ENCODE peak calls at places on chromosome 11, in eight cellular contexts. W, T, N, B, L, F, I and Z are unnamed samples.

GRCh38 chr11:68546555-68546954 is 86.0 kb downstream of the PPP6R3 start:
- DNase-seq in F (no peak), B (no peak), W (peak), T (no peak), I (no peak), N (no peak), L (peak), Z (peak)

GRCh38 chr11:116910378-116910777 is 73.0 kb upstream of the APOA1 start:
- DNase-seq in W (no peak), F (no peak), B (no peak), I (no peak), L (no peak), T (no peak), N (no peak), Z (no peak)

GRCh38 chr11:121687961-121688566 is 235.3 kb upstream of the SORL1-AS1 start:
- DNase-seq in N (peak), T (no peak), W (no peak), L (no peak), I (no peak), F (peak), B (no peak), Z (no peak)

GRCh38 chr11:64898076-64898445 is 18.9 kb downstream of the ATG2A start:
- DNase-seq in W (no peak), T (no peak), B (no peak), I (no peak), N (no peak), L (no peak), F (no peak), Z (no peak)

GRCh38 chr11:65414776-65415498 is 7.7 kb upstream of the NEAT1 start:
- DNase-seq in B (no peak), L (no peak), N (no peak), I (no peak), T (peak), W (no peak), F (no peak), Z (no peak)

GRCh38 chr11:65314501-65315203 is at the start of gene CDC42EP2:
- DNase-seq in B (peak), T (peak), L (peak), N (no peak), F (peak), W (peak), I (no peak), Z (peak)

GRCh38 chr11:79362821-79363220 is 78.0 kb downstream of the TENM4 start:
- DNase-seq in W (no peak), L (no peak), N (no peak), T (no peak), B (no peak), I (no peak), F (no peak), Z (no peak)

GRCh38 chr11:11400121-11400520 is 47.1 kb upstream of the CSNK2A3 start:
- DNase-seq in L (no peak), N (no peak), T (no peak), W (no peak), B (no peak), I (no peak), F (no peak), Z (no peak)

GRCh38 chr11:69877235-69877634 is 58.0 kb upstream of the FGF3 start:
- DNase-seq in N (no peak), T (no peak), I (no peak), B (no peak), W (peak), F (no peak), L (no peak), Z (no peak)

GRCh38 chr11:97110376-97110775 is 720.6 kb downstream of the JRKL start:
- DNase-seq in T (no peak), W (no peak), L (no peak), F (no peak), I (no peak), N (no peak), B (no peak), Z (no peak)

GRCh38 chr11:58659404-58659803 is 36.9 kb downstream of the CNTF start:
- DNase-seq in F (no peak), B (no peak), W (no peak), T (no peak), L (no peak), I (no peak), N (no peak), Z (no peak)

GRCh38 chr11:107043242-107043991 is 25.1 kb upstream of the GUCY1A2 start:
- DNase-seq in I (no peak), F (peak), B (no peak), W (peak), N (peak), T (no peak), L (peak), Z (no peak)

GRCh38 chr11:125167292-125167953 is 2.9 kb downstream of the PKNOX2 start:
- DNase-seq in F (peak), L (no peak), W (no peak), I (no peak), T (no peak), N (no peak), B (no peak), Z (no peak)

GRCh38 chr11:58898106-58898505 is 41.2 kb upstream of the GLYATL1 start:
- DNase-seq in L (no peak), B (no peak), F (peak), T (no peak), W (no peak), N (no peak), I (no peak), Z (no peak)

GRCh38 chr11:19734171-19734570 is 21.5 kb downstream of the NAV2 start:
- DNase-seq in B (no peak), W (no peak), I (no peak), T (no peak), F (no peak), N (no peak), L (no peak), Z (no peak)

GRCh38 chr11:116707250-116707649 is 65.5 kb downstream of the BUD13 start:
- DNase-seq in B (no peak), L (no peak), F (no peak), N (no peak), W (no peak), I (no peak), T (no peak), Z (no peak)

GRCh38 chr11:636511-637332 is at the start of gene DRD4:
- DNase-seq in F (no peak), B (no peak), W (no peak), T (no peak), N (no peak), L (no peak), I (no peak), Z (no peak)

GRCh38 chr11:108069947-108070346 is 51.4 kb upstream of the ACAT1 start:
- DNase-seq in T (no peak), W (no peak), N (peak), I (no peak), F (peak), L (peak), B (no peak), Z (peak)

GRCh38 chr11:240315-240714 is 3.5 kb downstream of the PSMD13 start:
- DNase-seq in B (no peak), L (no peak), T (no peak), F (no peak), I (no peak), W (no peak), N (no peak), Z (no peak)